ENCODE peak calls at places on chromosomes 5 and 9, in nine cellular contexts. H, Y, G, E, I, J, U, Z and W are unnamed samples.

GRCh38 chr5:125484272-125485002 is 738.0 kb upstream of the ZNF608 start:
- DNase-seq in I (no peak), Y (no peak), J (peak; percentile 47), G (peak; percentile 94), E (no peak), H (no peak), U (peak; percentile 57), Z (no peak), W (peak; percentile 87)

GRCh38 chr5:9198399-9198798 is 347.5 kb downstream of the SEMA5A start:
- DNase-seq in U (no peak), E (no peak), J (no peak), G (no peak), Y (no peak), H (no peak), Z (no peak), I (no peak), W (no peak)

GRCh38 chr9:22374021-22374420 is 72.6 kb upstream of the DMRTA1 start:
- DNase-seq in E (no peak), Z (no peak), J (no peak), U (no peak), I (no peak), G (peak; percentile 82), Y (no peak), H (no peak), W (no peak)

GRCh38 chr5:82674718-82675117 is 396.6 kb upstream of the RPS23 start:
- DNase-seq in H (no peak), J (no peak), Y (no peak), U (no peak), G (no peak), E (no peak), I (no peak), Z (no peak), W (no peak)

GRCh38 chr9:113913426-113914195 is 37.5 kb downstream of the ZNF618 start:
- DNase-seq in J (no peak), G (no peak), I (no peak), Y (no peak), E (no peak), U (no peak), Z (no peak), H (no peak), W (no peak)

GRCh38 chr9:27683181-27683580 is 109.9 kb upstream of the C9orf72 start:
- DNase-seq in J (no peak), Z (no peak), G (no peak), E (no peak), I (no peak), Y (no peak), U (no peak), H (no peak), W (no peak)

GRCh38 chr5:125011014-125011413 is 264.6 kb upstream of the ZNF608 start:
- DNase-seq in G (no peak), E (no peak), I (no peak), Z (no peak), U (no peak), H (no peak), J (no peak), Y (no peak), W (no peak)

GRCh38 chr9:133641396-133641655 is 5.2 kb downstream of the DBH start:
- DNase-seq in J (no peak), H (no peak), I (no peak), Z (no peak), U (no peak), Y (no peak), G (no peak), E (no peak), W (no peak)

GRCh38 chr5:59039296-59040006 is 456.6 kb downstream of the RAB3C start:
- DNase-seq in Y (peak; percentile 52), H (peak; percentile 86), I (peak; percentile 78), G (no peak), J (peak; percentile 41), Z (peak; percentile 9), U (peak; percentile 82), E (peak; percentile 80), W (peak; percentile 88)

GRCh38 chr9:93948456-93949072 is 6.6 kb downstream of the BARX1 start:
- DNase-seq in J (no peak), H (no peak), E (no peak), I (peak; percentile 92), Z (no peak), U (no peak), G (no peak), Y (no peak), W (no peak)

GRCh38 chr5:83299353-83299752 is 172.2 kb upstream of the VCAN start:
- DNase-seq in Y (no peak), H (no peak), I (no peak), Z (no peak), G (no peak), U (no peak), J (no peak), E (no peak), W (no peak)

GRCh38 chr5:127922603-127923002 is 161.0 kb upstream of the SLC12A2 start:
- DNase-seq in G (no peak), J (no peak), I (no peak), H (no peak), Z (no peak), U (no peak), E (no peak), Y (no peak), W (no peak)

GRCh38 chr5:167820266-167820988 is 471.0 kb upstream of the WWC1 start:
- DNase-seq in G (no peak), I (no peak), Y (no peak), U (no peak), E (no peak), H (no peak), J (no peak), Z (no peak), W (no peak)

GRCh38 chr5:36878421-36879088 is 2.0 kb downstream of the NIPBL start:
- DNase-seq in H (no peak), U (no peak), E (no peak), Y (peak; percentile 30), I (peak; percentile 87), J (no peak), Z (no peak), G (peak; percentile 83), W (peak; percentile 64)

GRCh38 chr5:9009931-9010652 is 535.8 kb downstream of the SEMA5A start:
- DNase-seq in I (no peak), Z (no peak), J (no peak), U (no peak), G (no peak), H (no peak), Y (no peak), E (no peak), W (no peak)

GRCh38 chr9:86700601-86701000 is 246.7 kb downstream of the GAS1 start:
- DNase-seq in Z (no peak), G (no peak), I (no peak), U (peak; percentile 29), Y (no peak), E (no peak), J (no peak), H (no peak), W (no peak)

GRCh38 chr9:129178579-129178909 is 483 bp upstream of the IER5L start:
- DNase-seq in H (no peak), Z (no peak), E (no peak), Y (no peak), J (no peak), U (no peak), I (no peak), G (peak; percentile 87), W (no peak)